ENCODE peak calls at places on chromosome 14, in eight cellular contexts. J is colonic mucosa, V is keratinocyte, I is DND-41, B is IMR-90, Y is HCT116, R is kidney, T is endothelial cell of umbilical vein. P is an unnamed sample.

GRCh38 chr14:90624228-90624627 is 192.0 kb downstream of the TTC7B start:
- DNase-seq in I (no peak), J (no peak), Y (peak; percentile 42), V (no peak), B (peak; percentile 62), R (no peak), T (peak; percentile 55), P (no peak)

GRCh38 chr14:31360919-31361662 is 59.3 kb downstream of the HEATR5A start:
- DNase-seq in I (no peak), R (no peak), V (no peak), J (no peak), Y (no peak), T (peak; percentile 22), B (peak; percentile 64), P (peak; percentile 30)

GRCh38 chr14:95255487-95255886 is 64.2 kb downstream of the CLMN start:
- DNase-seq in I (no peak), T (peak; percentile 61), Y (peak; percentile 38), B (peak; percentile 1), V (no peak), R (peak; percentile 87), J (peak; percentile 96), P (peak; percentile 24)

GRCh38 chr14:87076146-87076545 is 916.8 kb downstream of the GALC start:
- DNase-seq in B (no peak), J (no peak), R (no peak), I (no peak), Y (no peak), V (no peak), T (no peak), P (no peak)

GRCh38 chr14:69712637-69713088 is 54.3 kb upstream of the SRSF5 start:
- DNase-seq in J (peak; percentile 80), V (no peak), R (peak; percentile 80), T (peak; percentile 41), Y (no peak), B (no peak), I (peak; percentile 14), P (no peak)

GRCh38 chr14:70186826-70187483 is 1.8 kb downstream of the SLC8A3 start:
- DNase-seq in R (no peak), Y (no peak), T (peak; percentile 19), V (no peak), J (peak; percentile 41), B (no peak), I (no peak), P (no peak)

GRCh38 chr14:103628221-103628683 is 759 bp upstream of the KLC1 start:
- DNase-seq in J (peak; percentile 84), V (no peak), I (no peak), R (peak; percentile 95), B (peak; percentile 79), Y (peak; percentile 39), T (peak; percentile 72), P (peak; percentile 91)

GRCh38 chr14:65910108-65910507 is 497.6 kb downstream of the FUT8 start:
- DNase-seq in T (no peak), I (no peak), J (no peak), R (no peak), Y (no peak), V (no peak), B (peak; percentile 28), P (peak; percentile 25)

DNA sequence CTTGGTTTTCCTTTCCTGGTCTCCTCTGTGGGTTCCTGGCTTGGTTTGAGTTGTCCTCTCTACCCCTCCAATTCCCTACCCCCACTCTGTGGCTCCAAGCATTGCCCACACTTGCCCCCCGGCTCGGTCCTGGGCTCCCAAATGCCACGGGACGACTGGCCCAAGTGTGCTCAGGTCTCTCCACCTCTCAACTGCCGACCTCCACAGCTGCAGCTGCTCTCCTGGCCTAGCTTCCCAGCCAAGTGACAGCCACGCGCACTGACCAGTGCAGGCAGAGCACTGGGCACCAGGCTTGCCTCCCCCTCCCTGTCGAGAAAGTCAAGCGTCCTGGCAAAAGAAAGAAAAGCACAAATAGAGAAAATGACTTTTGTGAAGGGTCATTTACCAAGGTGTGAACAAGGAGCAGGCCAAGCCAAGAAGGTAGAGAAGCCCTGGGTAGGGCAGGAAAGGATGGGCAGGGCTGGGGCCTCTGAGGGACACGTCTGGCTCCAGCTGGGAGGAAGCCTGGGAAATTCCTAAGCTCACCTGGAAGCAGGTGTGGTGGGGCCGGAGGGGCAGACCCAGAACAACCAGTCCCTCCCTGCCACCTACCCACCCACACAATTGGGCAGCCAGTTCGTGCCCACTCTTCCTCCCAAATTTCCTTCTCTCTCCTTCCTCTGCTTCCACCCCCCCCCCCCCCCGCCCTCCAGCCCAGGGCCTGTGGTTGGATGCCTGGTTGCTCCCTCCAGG is 1.8 kb upstream of the CEP170B start:
- DNase-seq in I (no peak), J (no peak), V (no peak), Y (no peak), T (no peak), R (peak; percentile 61), B (no peak), P (no peak)
- H3K4me3 ChIP-seq in I (no peak overlapping the region), J (peak overlapping the region; percentile 50), V (peak overlapping the region; percentile 84), Y (peak overlapping the region; percentile 79), T (no peak overlapping the region), R (peak overlapping the region; percentile 71), B (no peak overlapping the region), P (no peak overlapping the region)

GRCh38 chr14:63492391-63492790 is 50.8 kb downstream of the PPP2R5E start:
- DNase-seq in I (no peak), V (peak; percentile 26), R (no peak), J (no peak), Y (no peak), B (peak; percentile 80), T (no peak), P (peak; percentile 59)

GRCh38 chr14:63496837-63497400 is 46.3 kb downstream of the PPP2R5E start:
- DNase-seq in I (no peak), T (peak; percentile 92), B (no peak), Y (no peak), J (no peak), V (no peak), R (no peak), P (no peak)

GRCh38 chr14:63487724-63488123 is 55.5 kb downstream of the PPP2R5E start:
- DNase-seq in R (no peak), B (no peak), J (no peak), V (no peak), T (no peak), Y (no peak), I (no peak), P (no peak)

DNA sequence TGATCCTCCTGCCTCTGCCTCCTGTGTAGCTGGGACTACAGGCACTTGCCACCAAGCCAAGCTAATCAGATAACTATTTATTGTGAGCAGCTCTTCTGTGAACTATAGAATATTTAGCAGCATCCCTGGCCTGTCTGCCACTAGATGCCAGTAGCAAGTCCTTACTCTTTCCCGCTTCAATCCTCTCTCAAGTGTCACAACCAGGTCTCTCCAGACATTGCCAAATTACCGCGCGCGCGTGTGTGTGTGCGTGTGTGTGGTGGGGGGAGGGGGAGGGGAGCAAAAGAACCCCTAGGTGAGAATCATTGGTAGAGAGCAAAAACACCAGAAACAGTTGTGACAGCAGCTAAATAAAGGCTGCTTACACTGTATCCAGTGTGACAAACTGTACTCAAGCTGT is 49.9 kb downstream of the PPP2R5E start:
- DNase-seq in T (no peak), R (no peak), I (no peak), V (no peak), J (no peak), B (peak; percentile 33), Y (peak; percentile 10), P (peak; percentile 28)
- H3K9ac ChIP-seq in T (no peak overlapping the region), R (no peak overlapping the region), I (no peak overlapping the region), V (peak overlapping the region; percentile 71), J (no peak overlapping the region), B (no peak overlapping the region), Y (no peak overlapping the region), P (no peak overlapping the region)

GRCh38 chr14:56005580-56006053 is 112.6 kb upstream of the PELI2 start:
- DNase-seq in B (peak; percentile 4), R (no peak), V (no peak), J (no peak), Y (no peak), I (no peak), T (no peak), P (no peak)

GRCh38 chr14:56004323-56004722 is 113.9 kb upstream of the PELI2 start:
- DNase-seq in V (no peak), T (no peak), J (no peak), B (no peak), R (no peak), Y (no peak), I (no peak), P (peak; percentile 18)

GRCh38 chr14:56002316-56002715 is 115.9 kb upstream of the PELI2 start:
- DNase-seq in R (no peak), I (no peak), B (peak; percentile 23), Y (no peak), J (no peak), V (no peak), T (no peak), P (peak; percentile 56)

GRCh38 chr14:56002876-56003625 is 115.2 kb upstream of the PELI2 start:
- DNase-seq in Y (no peak), R (no peak), V (no peak), I (peak; percentile 84), J (no peak), B (no peak), T (no peak), P (no peak)

DNA sequence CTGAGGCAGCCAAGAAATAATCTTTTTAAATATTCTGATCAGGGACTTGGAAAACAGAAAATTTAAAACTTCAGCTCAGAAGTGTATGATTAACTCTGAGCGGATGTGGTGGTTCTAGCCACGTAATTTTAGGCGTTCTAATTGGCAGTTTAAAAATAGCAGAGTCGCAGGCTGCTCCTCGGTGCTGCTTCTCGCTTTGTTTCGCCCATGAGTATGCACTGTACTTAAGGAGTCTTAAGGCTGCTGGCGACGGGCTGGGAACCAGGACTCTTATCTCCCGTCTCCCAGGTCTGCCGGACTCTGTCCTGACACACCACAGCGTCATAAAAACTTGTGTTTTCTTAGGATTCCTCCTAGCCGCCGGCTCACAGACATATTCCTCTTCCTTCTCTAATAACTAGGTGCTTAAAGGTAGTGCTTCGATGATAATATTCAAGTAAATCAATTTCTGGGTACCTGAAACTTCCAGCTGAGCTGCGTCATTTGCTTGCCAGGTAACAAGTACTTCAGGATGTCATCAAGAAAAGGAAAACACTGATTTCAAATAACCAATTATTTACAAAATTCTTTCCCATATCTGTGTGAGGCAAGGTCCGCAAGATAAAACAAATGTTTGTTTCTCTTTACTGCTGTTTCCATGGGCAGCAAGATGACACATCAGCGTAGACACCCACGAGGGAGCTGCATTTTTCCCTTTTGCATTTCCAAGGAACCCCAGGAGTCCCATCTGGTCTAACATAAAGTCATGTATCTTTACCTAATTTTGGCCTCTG is 113.2 kb upstream of the PELI2 start:
- DNase-seq in T (peak; percentile 8), B (peak; percentile 77), I (peak; percentile 64), V (no peak), R (no peak), J (peak; percentile 64), Y (no peak), P (peak; percentile 79)
- H3K4me3 ChIP-seq in T (no peak overlapping the region), B (peak overlapping the region; percentile 24), I (no peak overlapping the region), V (no peak overlapping the region), R (peak overlapping the region; percentile 30), J (no peak overlapping the region), Y (no peak overlapping the region), P (peak overlapping the region; percentile 79)

GRCh38 chr14:50058112-50058511 is 58.3 kb downstream of the VCPKMT start:
- DNase-seq in V (no peak), B (no peak), T (no peak), R (no peak), J (no peak), I (no peak), Y (no peak), P (no peak)

GRCh38 chr14:50060871-50061663 is 55.3 kb downstream of the VCPKMT start:
- DNase-seq in T (peak; percentile 82), V (peak; percentile 80), J (peak; percentile 48), R (no peak), Y (no peak), B (peak; percentile 95), I (peak; percentile 75), P (peak; percentile 96)

GRCh38 chr14:50062438-50063039 is 53.8 kb downstream of the VCPKMT start:
- DNase-seq in B (peak; percentile 83), I (peak; percentile 77), V (peak; percentile 58), Y (peak; percentile 37), T (peak; percentile 81), R (no peak), J (peak; percentile 78), P (peak; percentile 45)

GRCh38 chr14:50061664-50062437 is 54.5 kb downstream of the VCPKMT start:
- DNase-seq in V (no peak), I (peak; percentile 88), T (peak; percentile 58), Y (no peak), B (peak; percentile 56), R (no peak), J (peak; percentile 77), P (peak; percentile 48)

GRCh38 chr14:50059773-50060629 is 56.4 kb downstream of the VCPKMT start:
- DNase-seq in T (no peak), I (no peak), V (no peak), R (no peak), Y (no peak), J (peak; percentile 47), B (no peak), P (no peak)
- H3K9ac ChIP-seq in T (peak overlapping the region; percentile 66), I (peak overlapping the region; percentile 14), V (peak overlapping the region; percentile 76), R (no peak overlapping the region), Y (peak overlapping the region; percentile 49), J (no peak overlapping the region), B (peak overlapping the region; percentile 15), P (peak overlapping the region; percentile 85)